ENCODE peak calls at places on chromosomes 1 and 21, in five cellular contexts. One of them, this sample, is unnamed.

GRCh38 chr1:21239181-21239580 is 51.1 kb downstream of the ECE1 start:
- DNase-seq in H1: no peak
- DNase-seq in K562: no peak
- DNase-seq in SK-N-SH: no peak
- DNase-seq in HepG2: no peak
- DNase-seq in this sample: no peak

GRCh38 chr21:17436626-17437111 is 76.2 kb upstream of the CXADR start:
- DNase-seq in H1: no peak
- DNase-seq in K562: no peak
- DNase-seq in SK-N-SH: peak; percentile 27
- DNase-seq in HepG2: peak; percentile 68
- DNase-seq in this sample: no peak

GRCh38 chr1:11918779-11919519 is 7.3 kb downstream of the KIAA2013 start:
- DNase-seq in H1: no peak
- DNase-seq in K562: no peak
- DNase-seq in SK-N-SH: no peak
- DNase-seq in HepG2: no peak
- DNase-seq in this sample: no peak

GRCh38 chr1:236143104-236143948 is 987 bp downstream of the GPR137B start:
- DNase-seq in H1: no peak
- DNase-seq in K562: no peak
- DNase-seq in SK-N-SH: peak; percentile 70
- DNase-seq in HepG2: no peak
- DNase-seq in this sample: no peak

GRCh38 chr1:211831558-211832323 is 1.2 kb upstream of the LPGAT1 start:
- DNase-seq in H1: no peak
- DNase-seq in K562: no peak
- DNase-seq in SK-N-SH: peak; percentile 47
- DNase-seq in HepG2: no peak
- DNase-seq in this sample: no peak

GRCh38 chr1:176603696-176604095 is 140.7 kb downstream of the PAPPA2 start:
- DNase-seq in H1: no peak
- DNase-seq in K562: no peak
- DNase-seq in SK-N-SH: no peak
- DNase-seq in HepG2: no peak
- DNase-seq in this sample: no peak

GRCh38 chr1:202618387-202619022 is 91.7 kb downstream of the SYT2 start:
- DNase-seq in H1: no peak
- DNase-seq in K562: no peak
- DNase-seq in SK-N-SH: no peak
- DNase-seq in HepG2: no peak
- DNase-seq in this sample: no peak

GRCh38 chr1:41902125-41902524 is 16.6 kb downstream of the HIVEP3 start:
- DNase-seq in H1: peak; percentile 21
- DNase-seq in K562: peak; percentile 24
- DNase-seq in SK-N-SH: no peak
- DNase-seq in HepG2: no peak
- DNase-seq in this sample: no peak

GRCh38 chr21:34885125-34885524 is 164.0 kb downstream of the RUNX1 start:
- DNase-seq in H1: no peak
- DNase-seq in K562: no peak
- DNase-seq in SK-N-SH: no peak
- DNase-seq in HepG2: no peak
- DNase-seq in this sample: no peak

GRCh38 chr1:9207086-9207485 is 27.5 kb upstream of the H6PD start:
- DNase-seq in H1: no peak
- DNase-seq in K562: no peak
- DNase-seq in SK-N-SH: no peak
- DNase-seq in HepG2: no peak
- DNase-seq in this sample: no peak

GRCh38 chr1:206956313-206956597 is 10.0 kb upstream of the PIGR start:
- DNase-seq in H1: no peak
- DNase-seq in K562: no peak
- DNase-seq in SK-N-SH: no peak
- DNase-seq in HepG2: no peak
- DNase-seq in this sample: no peak

GRCh38 chr1:63877816-63878215 is 104.0 kb downstream of the ROR1 start:
- DNase-seq in H1: no peak
- DNase-seq in K562: no peak
- DNase-seq in SK-N-SH: no peak
- DNase-seq in HepG2: no peak
- DNase-seq in this sample: no peak

GRCh38 chr1:177907000-177907399 is 62.9 kb downstream of the SEC16B start:
- DNase-seq in H1: no peak
- DNase-seq in K562: no peak
- DNase-seq in SK-N-SH: no peak
- DNase-seq in HepG2: no peak
- DNase-seq in this sample: no peak

GRCh38 chr1:243343970-243344749 is 88.3 kb downstream of the SDCCAG8 start:
- DNase-seq in H1: no peak
- DNase-seq in K562: peak; percentile 54
- DNase-seq in SK-N-SH: peak; percentile 59
- DNase-seq in HepG2: peak; percentile 43
- DNase-seq in this sample: peak; percentile 20

GRCh38 chr1:44775930-44776748 is 799 bp downstream of the RPS8 start:
- DNase-seq in H1: no peak
- DNase-seq in K562: peak; percentile 58
- DNase-seq in SK-N-SH: no peak
- DNase-seq in HepG2: no peak
- DNase-seq in this sample: no peak

GRCh38 chr21:31235671-31236450 is 108.2 kb downstream of the TIAM1 start:
- DNase-seq in H1: no peak
- DNase-seq in K562: no peak
- DNase-seq in SK-N-SH: no peak
- DNase-seq in HepG2: no peak
- DNase-seq in this sample: no peak

GRCh38 chr21:27513016-27513415 is 546.1 kb upstream of the ADAMTS5 start:
- DNase-seq in H1: no peak
- DNase-seq in K562: no peak
- DNase-seq in SK-N-SH: peak; percentile 3
- DNase-seq in HepG2: no peak
- DNase-seq in this sample: no peak

GRCh38 chr1:172668097-172668496 is 9.2 kb downstream of the FASLG start:
- DNase-seq in H1: no peak
- DNase-seq in K562: no peak
- DNase-seq in SK-N-SH: no peak
- DNase-seq in HepG2: no peak
- DNase-seq in this sample: no peak

GRCh38 chr21:46023126-46023985 is 41.8 kb downstream of the COL6A1 start:
- DNase-seq in H1: no peak
- DNase-seq in K562: no peak
- DNase-seq in SK-N-SH: no peak
- DNase-seq in HepG2: no peak
- DNase-seq in this sample: no peak

GRCh38 chr1:241551759-241552638 is 19.8 kb downstream of the KMO start:
- DNase-seq in H1: no peak
- DNase-seq in K562: peak; percentile 52
- DNase-seq in SK-N-SH: no peak
- DNase-seq in HepG2: no peak
- DNase-seq in this sample: peak; percentile 46

GRCh38 chr1:19651141-19651737 is 7.1 kb downstream of the NBL1 start:
- DNase-seq in H1: no peak
- DNase-seq in K562: peak; percentile 85
- DNase-seq in SK-N-SH: peak; percentile 90
- DNase-seq in HepG2: peak; percentile 24
- DNase-seq in this sample: no peak

GRCh38 chr1:236821111-236821625 is 26.1 kb downstream of the MTR start:
- DNase-seq in H1: no peak
- DNase-seq in K562: no peak
- DNase-seq in SK-N-SH: no peak
- DNase-seq in HepG2: no peak
- DNase-seq in this sample: no peak

GRCh38 chr1:160777486-160778089 is 18.4 kb upstream of the LY9 start:
- DNase-seq in H1: no peak
- DNase-seq in K562: peak; percentile 53
- DNase-seq in SK-N-SH: peak; percentile 21
- DNase-seq in HepG2: peak; percentile 27
- DNase-seq in this sample: no peak

GRCh38 chr1:92461364-92462097 is 25.2 kb downstream of the GFI1 start:
- DNase-seq in H1: no peak
- DNase-seq in K562: no peak
- DNase-seq in SK-N-SH: no peak
- DNase-seq in HepG2: peak; percentile 15
- DNase-seq in this sample: no peak

GRCh38 chr1:2050482-2050792 is 226 bp downstream of the PRKCZ start:
- DNase-seq in H1: no peak
- DNase-seq in K562: no peak
- DNase-seq in SK-N-SH: peak; percentile 83
- DNase-seq in HepG2: no peak
- DNase-seq in this sample: no peak

GRCh38 chr1:2052756-2053155 is 2.5 kb downstream of the PRKCZ start:
- DNase-seq in H1: no peak
- DNase-seq in K562: no peak
- DNase-seq in SK-N-SH: no peak
- DNase-seq in HepG2: no peak
- DNase-seq in this sample: no peak

GRCh38 chr1:2052096-2052569 is 1.9 kb downstream of the PRKCZ start:
- DNase-seq in H1: no peak
- DNase-seq in K562: no peak
- DNase-seq in SK-N-SH: no peak
- DNase-seq in HepG2: no peak
- DNase-seq in this sample: no peak

GRCh38 chr1:2049517-2050481 is at the start of gene PRKCZ:
- DNase-seq in H1: peak; percentile 71
- DNase-seq in K562: peak; percentile 76
- DNase-seq in SK-N-SH: peak; percentile 97
- DNase-seq in HepG2: peak; percentile 87
- DNase-seq in this sample: peak; percentile 28

GRCh38 chr1:2050793-2051682 is 827 bp downstream of the PRKCZ start:
- DNase-seq in H1: no peak
- DNase-seq in K562: no peak
- DNase-seq in SK-N-SH: no peak
- DNase-seq in HepG2: no peak
- DNase-seq in this sample: no peak
- H2AFZ ChIP-seq in H1: no peak overlapping the region
- H2AFZ ChIP-seq in K562: no peak overlapping the region
- H2AFZ ChIP-seq in SK-N-SH: peak overlapping the region; percentile 51
- H2AFZ ChIP-seq in HepG2: no peak overlapping the region
- H2AFZ ChIP-seq in this sample: peak overlapping the region; percentile 47

GRCh38 chr1:7036393-7036792 is 251.1 kb downstream of the CAMTA1 start:
- DNase-seq in H1: no peak
- DNase-seq in K562: no peak
- DNase-seq in SK-N-SH: no peak
- DNase-seq in HepG2: no peak
- DNase-seq in this sample: no peak
- TF ChIP-seq EP300 in H1: no peak
- TF ChIP-seq EP300 in K562: no peak
- TF ChIP-seq EP300 in SK-N-SH: no peak
- TF ChIP-seq EP300 in HepG2: no peak
- TF ChIP-seq EP300 in this sample: no peak

DNA sequence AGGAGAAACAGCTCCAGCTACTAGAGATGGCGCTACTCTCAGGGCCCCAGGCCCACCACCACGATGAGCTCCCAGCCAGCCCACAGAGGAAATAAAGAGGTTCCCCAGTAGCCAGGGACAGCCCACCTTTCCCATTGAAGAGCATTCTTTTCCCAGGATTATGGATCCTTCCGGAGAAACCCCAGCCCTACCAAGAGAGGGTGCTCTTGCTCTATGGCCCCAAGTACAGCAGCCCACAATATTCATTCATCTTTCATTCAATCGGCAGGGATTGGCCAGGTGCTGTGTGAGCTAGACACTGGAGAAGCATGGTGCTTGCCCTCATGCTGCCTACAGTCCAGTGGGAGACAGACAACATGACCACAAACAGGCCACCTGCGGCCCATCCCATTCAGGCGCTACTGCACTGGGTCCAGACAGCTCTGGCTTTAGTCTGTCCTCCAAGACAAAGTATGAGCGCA is 29.9 kb downstream of the PMVK start:
- DNase-seq in H1: no peak
- DNase-seq in K562: no peak
- DNase-seq in SK-N-SH: no peak
- DNase-seq in HepG2: peak; percentile 52
- DNase-seq in this sample: no peak
- TF ChIP-seq CTCF in H1: peak; percentile 52
- TF ChIP-seq CTCF in K562: peak; percentile 41
- TF ChIP-seq CTCF in SK-N-SH: peak; percentile 13
- TF ChIP-seq CTCF in HepG2: peak; percentile 94
- TF ChIP-seq CTCF in this sample: peak; percentile 42

GRCh38 chr1:54501849-54502248 is 46.2 kb upstream of the ACOT11 start:
- DNase-seq in H1: no peak
- DNase-seq in K562: no peak
- DNase-seq in SK-N-SH: no peak
- DNase-seq in HepG2: no peak
- DNase-seq in this sample: no peak

GRCh38 chr1:54502342-54502741 is 45.7 kb upstream of the ACOT11 start:
- DNase-seq in H1: no peak
- DNase-seq in K562: no peak
- DNase-seq in SK-N-SH: no peak
- DNase-seq in HepG2: no peak
- DNase-seq in this sample: no peak

GRCh38 chr1:54499097-54500029 is 48.7 kb upstream of the ACOT11 start:
- DNase-seq in H1: no peak
- DNase-seq in K562: peak; percentile 48
- DNase-seq in SK-N-SH: peak; percentile 84
- DNase-seq in HepG2: no peak
- DNase-seq in this sample: no peak

GRCh38 chr1:54498383-54499096 is 49.5 kb upstream of the ACOT11 start:
- DNase-seq in H1: no peak
- DNase-seq in K562: no peak
- DNase-seq in SK-N-SH: peak; percentile 49
- DNase-seq in HepG2: no peak
- DNase-seq in this sample: no peak

GRCh38 chr1:54500030-54500389 is 48.0 kb upstream of the ACOT11 start:
- DNase-seq in H1: no peak
- DNase-seq in K562: no peak
- DNase-seq in SK-N-SH: no peak
- DNase-seq in HepG2: no peak
- DNase-seq in this sample: no peak
- H2AFZ ChIP-seq in H1: peak overlapping the region; percentile 24
- H2AFZ ChIP-seq in K562: peak overlapping the region; percentile 60
- H2AFZ ChIP-seq in SK-N-SH: no peak overlapping the region
- H2AFZ ChIP-seq in HepG2: no peak overlapping the region
- H2AFZ ChIP-seq in this sample: no peak overlapping the region

This sample was measured in GM12878.